ENCODE peak calls at places on chromosomes 2 and 18, in eight cellular contexts. T, S, E, D, Z, B, H and P are unnamed samples.

GRCh38 chr2:23412556-23413155 is 27.7 kb downstream of the KLHL29 start:
- DNase-seq in T (no peak), S (no peak), E (no peak), D (peak), Z (no peak), B (peak), H (no peak), P (no peak)

GRCh38 chr2:223032187-223033142 is 19.5 kb upstream of the KCNE4 start:
- DNase-seq in T (no peak), S (no peak), E (no peak), D (no peak), Z (no peak), B (peak), H (no peak), P (no peak)

GRCh38 chr2:239165206-239165831 is 235.5 kb downstream of the HDAC4 start:
- DNase-seq in T (no peak), S (no peak), E (no peak), D (peak), Z (no peak), B (no peak), H (no peak), P (no peak)

GRCh38 chr2:59900728-59901452 is 652.6 kb downstream of the BCL11A start:
- DNase-seq in T (no peak), S (no peak), E (no peak), D (no peak), Z (no peak), B (no peak), H (no peak), P (no peak)

GRCh38 chr2:80515961-80516360 is 211.4 kb upstream of the LRRTM1 start:
- DNase-seq in T (peak), S (no peak), E (no peak), D (no peak), Z (no peak), B (no peak), H (no peak), P (no peak)

GRCh38 chr18:63604791-63605567 is 17.8 kb downstream of the SERPINB13 start:
- DNase-seq in T (no peak), S (no peak), E (no peak), D (no peak), Z (no peak), B (peak), H (no peak), P (no peak)

GRCh38 chr2:236178921-236179652 is 10.9 kb upstream of the GBX2 start:
- DNase-seq in T (no peak), S (no peak), E (no peak), D (no peak), Z (no peak), B (no peak), H (no peak), P (no peak)

GRCh38 chr2:121888189-121888557 is 132.7 kb downstream of the TSN start:
- DNase-seq in T (no peak), S (no peak), E (no peak), D (no peak), Z (no peak), B (no peak), H (no peak), P (no peak)

GRCh38 chr2:231717281-231718180 is 9.2 kb downstream of the PTMA start:
- DNase-seq in T (no peak), S (no peak), E (no peak), D (no peak), Z (no peak), B (peak), H (no peak), P (no peak)

GRCh38 chr2:237858294-237859081 is 935 bp upstream of the RAMP1 start:
- DNase-seq in T (peak), S (peak), E (no peak), D (peak), Z (peak), B (peak), H (peak), P (peak)

GRCh38 chr2:231685349-231686191 is 22.8 kb upstream of the PTMA start:
- DNase-seq in T (no peak), S (no peak), E (no peak), D (peak), Z (no peak), B (no peak), H (no peak), P (no peak)

GRCh38 chr2:177610813-177611212 is 218.2 kb downstream of the AGPS start:
- DNase-seq in T (no peak), S (no peak), E (no peak), D (no peak), Z (no peak), B (no peak), H (no peak), P (no peak)

GRCh38 chr2:231781798-231782726 is 980 bp upstream of the PDE6D start:
- DNase-seq in T (no peak), S (peak), E (peak), D (no peak), Z (peak), B (peak), H (no peak), P (no peak)

GRCh38 chr2:75320893-75321292 is 121.6 kb upstream of the TACR1 start:
- DNase-seq in T (no peak), S (no peak), E (no peak), D (no peak), Z (no peak), B (peak), H (no peak), P (no peak)

GRCh38 chr2:65435625-65436168 is 3.3 kb upstream of the SPRED2 start:
- DNase-seq in T (peak), S (peak), E (peak), D (peak), Z (peak), B (peak), H (peak), P (peak)

GRCh38 chr2:189350515-189351209 is 90.6 kb upstream of the WDR75 start:
- DNase-seq in T (no peak), S (no peak), E (no peak), D (no peak), Z (peak), B (peak), H (peak), P (no peak)

DNA sequence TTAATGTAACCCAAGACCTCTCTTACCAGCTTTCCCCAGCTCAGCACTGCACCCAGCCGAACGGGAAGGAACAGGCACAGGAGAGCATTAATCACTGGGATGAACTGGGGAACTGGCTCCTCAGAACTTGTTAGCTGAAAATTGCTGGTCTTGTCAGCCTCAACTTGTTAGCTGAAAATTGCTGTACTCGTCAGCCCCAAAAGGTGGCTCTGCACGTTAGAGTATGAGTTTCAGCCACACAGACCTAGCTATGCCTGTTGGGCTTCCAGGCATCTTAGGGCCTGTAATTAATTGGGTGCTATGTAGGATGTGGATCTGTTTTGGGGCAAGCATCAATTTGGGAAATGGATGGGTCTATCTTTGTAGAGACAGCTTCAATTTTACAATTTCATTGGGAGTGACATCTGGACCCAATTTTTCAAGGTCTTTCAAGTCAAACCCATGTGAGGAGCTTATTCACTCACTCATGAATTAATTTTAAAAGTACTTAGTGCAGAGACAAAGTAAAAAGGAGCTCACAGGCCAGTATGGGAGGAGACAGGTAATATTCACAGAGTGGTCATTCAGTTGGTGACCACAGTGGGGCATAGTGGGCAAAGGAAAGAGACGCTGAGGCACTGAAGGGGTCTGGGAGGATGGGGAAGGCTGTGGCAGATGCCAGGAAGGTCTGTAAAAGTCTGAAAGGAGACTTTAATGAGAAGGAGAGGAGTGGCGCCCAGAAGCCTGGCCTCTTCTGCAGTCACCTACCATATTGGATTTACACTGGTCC is 75.8 kb downstream of the CD8B2 start:
- DNase-seq in T (no peak), S (peak), E (no peak), D (no peak), Z (no peak), B (no peak), H (no peak), P (no peak)
- TF ChIP-seq CTCF in T (peak), S (no peak), E (no peak), D (peak), Z (peak), B (no peak), H (no peak), P (peak)

DNA sequence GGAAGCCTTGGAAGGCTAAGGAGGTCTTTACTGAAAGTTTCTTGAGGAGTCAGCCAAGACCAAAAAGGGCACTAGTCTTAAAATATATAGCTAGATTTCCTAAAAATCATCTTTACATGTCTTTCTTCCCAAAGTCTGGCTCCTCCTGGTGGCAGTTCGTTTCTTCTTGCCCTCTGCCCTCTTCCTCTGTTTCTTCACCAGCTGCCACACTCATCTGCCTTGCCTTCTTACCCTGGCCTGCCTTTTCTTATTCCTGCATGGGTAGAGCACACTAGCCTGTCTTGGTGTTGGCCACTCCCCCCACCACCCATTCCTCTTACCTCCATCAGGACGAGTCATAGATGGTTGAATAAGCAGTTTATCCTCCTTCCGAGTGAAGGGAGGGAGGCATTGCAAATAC is 129.8 kb downstream of the RAPGEF4 start:
- DNase-seq in T (no peak), S (no peak), E (no peak), D (no peak), Z (no peak), B (peak), H (no peak), P (no peak)
- TF ChIP-seq CTCF in T (no peak), S (peak), E (no peak), D (no peak), Z (no peak), B (peak), H (peak), P (no peak)

DNA sequence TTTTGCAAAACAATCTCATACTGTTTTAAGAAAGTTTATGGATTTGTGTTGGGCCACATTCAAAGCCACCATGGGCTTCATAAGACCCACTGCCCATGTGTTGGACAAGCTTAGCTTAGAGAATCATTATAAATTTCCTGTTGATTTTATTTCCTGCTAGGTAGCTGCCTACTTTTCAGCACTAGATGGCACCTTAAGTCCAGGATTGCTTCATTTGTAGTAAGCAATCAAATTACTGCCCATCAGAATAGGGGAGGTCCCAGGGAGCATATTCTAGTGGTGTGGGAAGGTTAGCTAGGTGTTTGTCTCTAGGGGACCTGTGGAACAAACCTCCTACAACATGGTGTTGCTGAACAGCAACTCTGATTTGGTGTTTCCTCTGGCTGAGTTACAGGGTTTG is 11.0 kb upstream of the DCDC2C start:
- DNase-seq in T (no peak), S (no peak), E (no peak), D (no peak), Z (no peak), B (no peak), H (no peak), P (no peak)
- TF ChIP-seq CTCF in T (peak), S (no peak), E (no peak), D (no peak), Z (peak), B (peak), H (peak), P (peak)

GRCh38 chr2:69720404-69720803 is 21.5 kb upstream of the ANXA4 start:
- DNase-seq in T (no peak), S (peak), E (no peak), D (no peak), Z (no peak), B (no peak), H (no peak), P (no peak)
- TF ChIP-seq CTCF in T (peak), S (peak), E (no peak), D (peak), Z (no peak), B (peak), H (peak), P (peak)

GRCh38 chr2:197356136-197356535 is 45.6 kb upstream of the ANKRD44 start:
- DNase-seq in T (no peak), S (no peak), E (no peak), D (no peak), Z (no peak), B (no peak), H (no peak), P (no peak)
- TF ChIP-seq CTCF in T (peak), S (peak), E (peak), D (no peak), Z (no peak), B (peak), H (peak), P (peak)

DNA sequence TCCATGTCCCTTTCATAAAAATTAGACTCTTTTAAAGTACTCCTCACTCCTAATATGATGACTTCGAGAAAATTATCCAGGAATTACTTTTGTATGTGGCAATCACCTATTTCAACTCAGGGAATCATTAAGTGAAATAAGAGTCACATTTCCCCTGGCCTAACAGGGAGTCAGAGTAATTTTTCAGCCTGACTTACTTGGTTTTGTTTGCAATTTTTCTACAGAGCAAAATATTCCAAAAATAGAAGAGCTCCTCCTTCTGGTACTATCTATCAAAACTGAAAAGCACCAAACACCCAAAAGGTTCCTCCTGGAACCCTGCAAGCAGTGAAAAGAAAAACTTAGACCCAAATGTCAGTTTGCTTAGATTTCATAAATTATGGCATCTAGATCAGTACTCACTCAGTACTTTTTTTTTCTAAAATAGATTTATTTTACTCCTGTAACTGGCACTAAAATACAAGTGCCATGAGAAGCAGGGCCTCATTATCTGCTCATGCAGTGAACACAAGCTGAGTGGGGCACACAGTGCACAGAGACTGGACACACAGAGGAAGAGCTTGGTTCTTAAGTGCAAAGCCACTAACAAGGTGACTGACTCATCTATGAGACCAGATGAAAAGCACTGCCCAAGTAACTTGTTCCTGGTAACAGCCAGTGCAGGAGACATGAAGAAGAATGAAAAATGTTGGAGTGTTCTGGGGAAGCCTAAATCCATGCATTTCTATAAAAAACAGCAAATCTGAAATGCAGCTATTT is 28.7 kb downstream of the ACAA2 start:
- DNase-seq in T (no peak), S (no peak), E (no peak), D (no peak), Z (no peak), B (no peak), H (no peak), P (no peak)
- TF ChIP-seq CTCF in T (peak), S (no peak), E (no peak), D (peak), Z (no peak), B (peak), H (peak), P (no peak)

GRCh38 chr2:138829326-138829725 is 49.1 kb upstream of the NXPH2 start:
- DNase-seq in T (peak), S (peak), E (no peak), D (no peak), Z (no peak), B (no peak), H (no peak), P (peak)
- TF ChIP-seq CTCF in T (peak), S (peak), E (no peak), D (peak), Z (no peak), B (peak), H (peak), P (peak)